ENCODE peak calls at places on chromosome 16, in nine cellular contexts. One of them, this sample, is unnamed.

GRCh38 chr16:87132361-87133014 is 184.7 kb downstream of the C16orf95 start:
- DNase-seq in activated T-helper 1 cell treated with anti-CD3 and anti-CD28 coated beads, Interleukin-2, amount 50 U/mL, for 16 hours: no peak
- DNase-seq in K562: no peak
- DNase-seq in neural crest cell: peak; percentile 54
- DNase-seq in neuronal stem cell: peak; percentile 57
- DNase-seq in HuH-7: no peak
- DNase-seq in aorta: no peak
- DNase-seq in fibroblast of villous mesenchyme: no peak
- DNase-seq in stimulated activated CD8-positive, alpha-beta memory T cell treated with anti-CD3 and anti-CD28 coated beads, Interleukin-4, amount 100 ng/mL, for 1 hour: no peak
- DNase-seq in this sample: peak; percentile 66

GRCh38 chr16:4452674-4453073 is 21.8 kb downstream of the NMRAL1 start:
- DNase-seq in activated T-helper 1 cell treated with anti-CD3 and anti-CD28 coated beads, Interleukin-2, amount 50 U/mL, for 16 hours: no peak
- DNase-seq in K562: no peak
- DNase-seq in neural crest cell: no peak
- DNase-seq in neuronal stem cell: no peak
- DNase-seq in HuH-7: no peak
- DNase-seq in aorta: no peak
- DNase-seq in fibroblast of villous mesenchyme: no peak
- DNase-seq in stimulated activated CD8-positive, alpha-beta memory T cell treated with anti-CD3 and anti-CD28 coated beads, Interleukin-4, amount 100 ng/mL, for 1 hour: no peak
- DNase-seq in this sample: no peak

GRCh38 chr16:9612267-9612666 is 520.8 kb downstream of the HAPSTR1 start:
- DNase-seq in activated T-helper 1 cell treated with anti-CD3 and anti-CD28 coated beads, Interleukin-2, amount 50 U/mL, for 16 hours: no peak
- DNase-seq in K562: no peak
- DNase-seq in neural crest cell: no peak
- DNase-seq in neuronal stem cell: no peak
- DNase-seq in HuH-7: no peak
- DNase-seq in aorta: no peak
- DNase-seq in fibroblast of villous mesenchyme: no peak
- DNase-seq in stimulated activated CD8-positive, alpha-beta memory T cell treated with anti-CD3 and anti-CD28 coated beads, Interleukin-4, amount 100 ng/mL, for 1 hour: no peak
- DNase-seq in this sample: no peak

GRCh38 chr16:22141746-22142145 is 20.6 kb upstream of the SDR42E2 start:
- DNase-seq in activated T-helper 1 cell treated with anti-CD3 and anti-CD28 coated beads, Interleukin-2, amount 50 U/mL, for 16 hours: no peak
- DNase-seq in K562: peak; percentile 36
- DNase-seq in neural crest cell: no peak
- DNase-seq in neuronal stem cell: no peak
- DNase-seq in HuH-7: peak; percentile 57
- DNase-seq in aorta: no peak
- DNase-seq in fibroblast of villous mesenchyme: peak; percentile 7
- DNase-seq in stimulated activated CD8-positive, alpha-beta memory T cell treated with anti-CD3 and anti-CD28 coated beads, Interleukin-4, amount 100 ng/mL, for 1 hour: no peak
- DNase-seq in this sample: no peak

GRCh38 chr16:4388275-4389021 is 16.8 kb downstream of the VASN start:
- DNase-seq in activated T-helper 1 cell treated with anti-CD3 and anti-CD28 coated beads, Interleukin-2, amount 50 U/mL, for 16 hours: no peak
- DNase-seq in K562: no peak
- DNase-seq in neural crest cell: no peak
- DNase-seq in neuronal stem cell: no peak
- DNase-seq in HuH-7: no peak
- DNase-seq in aorta: peak; percentile 89
- DNase-seq in fibroblast of villous mesenchyme: no peak
- DNase-seq in stimulated activated CD8-positive, alpha-beta memory T cell treated with anti-CD3 and anti-CD28 coated beads, Interleukin-4, amount 100 ng/mL, for 1 hour: no peak
- DNase-seq in this sample: no peak

GRCh38 chr16:31351937-31352315 is 3.0 kb upstream of the ITGAX start:
- DNase-seq in activated T-helper 1 cell treated with anti-CD3 and anti-CD28 coated beads, Interleukin-2, amount 50 U/mL, for 16 hours: no peak
- DNase-seq in K562: no peak
- DNase-seq in neural crest cell: no peak
- DNase-seq in neuronal stem cell: no peak
- DNase-seq in HuH-7: no peak
- DNase-seq in aorta: peak; percentile 62
- DNase-seq in fibroblast of villous mesenchyme: no peak
- DNase-seq in stimulated activated CD8-positive, alpha-beta memory T cell treated with anti-CD3 and anti-CD28 coated beads, Interleukin-4, amount 100 ng/mL, for 1 hour: no peak
- DNase-seq in this sample: peak; percentile 85

GRCh38 chr16:84694980-84695379 is 4.8 kb upstream of the USP10 start:
- DNase-seq in activated T-helper 1 cell treated with anti-CD3 and anti-CD28 coated beads, Interleukin-2, amount 50 U/mL, for 16 hours: no peak
- DNase-seq in K562: no peak
- DNase-seq in neural crest cell: no peak
- DNase-seq in neuronal stem cell: no peak
- DNase-seq in HuH-7: no peak
- DNase-seq in aorta: no peak
- DNase-seq in fibroblast of villous mesenchyme: no peak
- DNase-seq in stimulated activated CD8-positive, alpha-beta memory T cell treated with anti-CD3 and anti-CD28 coated beads, Interleukin-4, amount 100 ng/mL, for 1 hour: no peak
- DNase-seq in this sample: no peak

GRCh38 chr16:55482056-55482455 is 3.1 kb downstream of the MMP2 start:
- DNase-seq in activated T-helper 1 cell treated with anti-CD3 and anti-CD28 coated beads, Interleukin-2, amount 50 U/mL, for 16 hours: no peak
- DNase-seq in K562: no peak
- DNase-seq in neural crest cell: no peak
- DNase-seq in neuronal stem cell: no peak
- DNase-seq in HuH-7: no peak
- DNase-seq in aorta: no peak
- DNase-seq in fibroblast of villous mesenchyme: peak; percentile 41
- DNase-seq in stimulated activated CD8-positive, alpha-beta memory T cell treated with anti-CD3 and anti-CD28 coated beads, Interleukin-4, amount 100 ng/mL, for 1 hour: no peak
- DNase-seq in this sample: no peak

This sample was measured in cardiac septum.